ENCODE peak calls at places on chromosome 12, in seven cellular contexts. One of them, this sample, is unnamed.

GRCh38 chr12:79531547-79531946 is 159.2 kb downstream of the PAWR start:
- DNase-seq in stimulated activated CD4-positive, alpha-beta T cell treated with anti-CD3 and anti-CD28 coated beads, Interleukin-4, amount 100 ng/mL, for 4 hours: no peak
- DNase-seq in LoVo: no peak
- DNase-seq in G401: no peak
- DNase-seq in NCI-H2171: no peak
- DNase-seq in foreskin fibroblast: no peak
- DNase-seq in NCI-H748 treated with DMSO at 0.1 percent for 48 hours: no peak
- DNase-seq in this sample: no peak

GRCh38 chr12:75953312-75953906 is 78.2 kb downstream of the PHLDA1 start:
- DNase-seq in NCI-H748 treated with DMSO at 0.1 percent for 48 hours: no peak
- DNase-seq in foreskin fibroblast: peak; percentile 70
- DNase-seq in stimulated activated CD4-positive, alpha-beta T cell treated with anti-CD3 and anti-CD28 coated beads, Interleukin-4, amount 100 ng/mL, for 4 hours: no peak
- DNase-seq in G401: no peak
- DNase-seq in LoVo: peak; percentile 86
- DNase-seq in NCI-H2171: no peak
- DNase-seq in this sample: no peak

GRCh38 chr12:31570880-31571279 is 20.1 kb downstream of the DENND5B start:
- DNase-seq in foreskin fibroblast: no peak
- DNase-seq in stimulated activated CD4-positive, alpha-beta T cell treated with anti-CD3 and anti-CD28 coated beads, Interleukin-4, amount 100 ng/mL, for 4 hours: no peak
- DNase-seq in G401: no peak
- DNase-seq in NCI-H2171: no peak
- DNase-seq in LoVo: no peak
- DNase-seq in NCI-H748 treated with DMSO at 0.1 percent for 48 hours: no peak
- DNase-seq in this sample: no peak

GRCh38 chr12:44036875-44037443 is 201.1 kb downstream of the TMEM117 start:
- DNase-seq in foreskin fibroblast: no peak
- DNase-seq in G401: no peak
- DNase-seq in NCI-H2171: no peak
- DNase-seq in NCI-H748 treated with DMSO at 0.1 percent for 48 hours: no peak
- DNase-seq in stimulated activated CD4-positive, alpha-beta T cell treated with anti-CD3 and anti-CD28 coated beads, Interleukin-4, amount 100 ng/mL, for 4 hours: no peak
- DNase-seq in LoVo: no peak
- DNase-seq in this sample: no peak

GRCh38 chr12:120015313-120015712 is 26.3 kb downstream of the BICDL1 start:
- DNase-seq in LoVo: no peak
- DNase-seq in stimulated activated CD4-positive, alpha-beta T cell treated with anti-CD3 and anti-CD28 coated beads, Interleukin-4, amount 100 ng/mL, for 4 hours: peak; percentile 80
- DNase-seq in NCI-H2171: no peak
- DNase-seq in G401: no peak
- DNase-seq in foreskin fibroblast: no peak
- DNase-seq in NCI-H748 treated with DMSO at 0.1 percent for 48 hours: no peak
- DNase-seq in this sample: no peak

GRCh38 chr12:1171657-1172056 is 180.6 kb downstream of the ERC1 start:
- DNase-seq in LoVo: peak; percentile 12
- DNase-seq in foreskin fibroblast: no peak
- DNase-seq in NCI-H748 treated with DMSO at 0.1 percent for 48 hours: peak; percentile 86
- DNase-seq in G401: peak; percentile 79
- DNase-seq in NCI-H2171: peak; percentile 87
- DNase-seq in stimulated activated CD4-positive, alpha-beta T cell treated with anti-CD3 and anti-CD28 coated beads, Interleukin-4, amount 100 ng/mL, for 4 hours: no peak
- DNase-seq in this sample: peak; percentile 74

GRCh38 chr12:118058881-118059644 is 1.9 kb downstream of the WSB2 start:
- DNase-seq in NCI-H748 treated with DMSO at 0.1 percent for 48 hours: no peak
- DNase-seq in LoVo: no peak
- DNase-seq in G401: no peak
- DNase-seq in NCI-H2171: no peak
- DNase-seq in foreskin fibroblast: no peak
- DNase-seq in stimulated activated CD4-positive, alpha-beta T cell treated with anti-CD3 and anti-CD28 coated beads, Interleukin-4, amount 100 ng/mL, for 4 hours: no peak
- DNase-seq in this sample: no peak

GRCh38 chr12:88985631-88986030 is 366.7 kb downstream of the DUSP6 start:
- DNase-seq in foreskin fibroblast: no peak
- DNase-seq in stimulated activated CD4-positive, alpha-beta T cell treated with anti-CD3 and anti-CD28 coated beads, Interleukin-4, amount 100 ng/mL, for 4 hours: no peak
- DNase-seq in G401: no peak
- DNase-seq in NCI-H748 treated with DMSO at 0.1 percent for 48 hours: no peak
- DNase-seq in LoVo: no peak
- DNase-seq in NCI-H2171: no peak
- DNase-seq in this sample: no peak

GRCh38 chr12:115000038-115000437 is 316.1 kb upstream of the TBX3 start:
- DNase-seq in stimulated activated CD4-positive, alpha-beta T cell treated with anti-CD3 and anti-CD28 coated beads, Interleukin-4, amount 100 ng/mL, for 4 hours: no peak
- DNase-seq in G401: no peak
- DNase-seq in NCI-H2171: no peak
- DNase-seq in foreskin fibroblast: no peak
- DNase-seq in NCI-H748 treated with DMSO at 0.1 percent for 48 hours: no peak
- DNase-seq in LoVo: peak; percentile 85
- DNase-seq in this sample: no peak

GRCh38 chr12:27434673-27435565 is 11.6 kb upstream of the SMCO2 start:
- DNase-seq in stimulated activated CD4-positive, alpha-beta T cell treated with anti-CD3 and anti-CD28 coated beads, Interleukin-4, amount 100 ng/mL, for 4 hours: no peak
- DNase-seq in foreskin fibroblast: peak; percentile 18
- DNase-seq in LoVo: peak; percentile 33
- DNase-seq in G401: peak; percentile 5
- DNase-seq in NCI-H2171: no peak
- DNase-seq in NCI-H748 treated with DMSO at 0.1 percent for 48 hours: no peak
- DNase-seq in this sample: no peak

GRCh38 chr12:93122089-93122488 is 193.0 kb upstream of the EEA1 start:
- DNase-seq in G401: no peak
- DNase-seq in stimulated activated CD4-positive, alpha-beta T cell treated with anti-CD3 and anti-CD28 coated beads, Interleukin-4, amount 100 ng/mL, for 4 hours: no peak
- DNase-seq in LoVo: no peak
- DNase-seq in NCI-H748 treated with DMSO at 0.1 percent for 48 hours: no peak
- DNase-seq in NCI-H2171: no peak
- DNase-seq in foreskin fibroblast: peak; percentile 91
- DNase-seq in this sample: no peak

GRCh38 chr12:86662464-86662863 is 406.3 kb upstream of the MGAT4C start:
- DNase-seq in NCI-H748 treated with DMSO at 0.1 percent for 48 hours: no peak
- DNase-seq in stimulated activated CD4-positive, alpha-beta T cell treated with anti-CD3 and anti-CD28 coated beads, Interleukin-4, amount 100 ng/mL, for 4 hours: no peak
- DNase-seq in NCI-H2171: no peak
- DNase-seq in LoVo: no peak
- DNase-seq in G401: no peak
- DNase-seq in foreskin fibroblast: no peak
- DNase-seq in this sample: peak; percentile 3

GRCh38 chr12:56074396-56074795 is 5.6 kb upstream of the ERBB3 start:
- DNase-seq in stimulated activated CD4-positive, alpha-beta T cell treated with anti-CD3 and anti-CD28 coated beads, Interleukin-4, amount 100 ng/mL, for 4 hours: no peak
- DNase-seq in G401: no peak
- DNase-seq in foreskin fibroblast: no peak
- DNase-seq in LoVo: no peak
- DNase-seq in NCI-H2171: no peak
- DNase-seq in NCI-H748 treated with DMSO at 0.1 percent for 48 hours: no peak
- DNase-seq in this sample: no peak

GRCh38 chr12:46579474-46579873 is 206.9 kb upstream of the SLC38A2 start:
- DNase-seq in foreskin fibroblast: no peak
- DNase-seq in NCI-H748 treated with DMSO at 0.1 percent for 48 hours: no peak
- DNase-seq in NCI-H2171: no peak
- DNase-seq in LoVo: no peak
- DNase-seq in G401: no peak
- DNase-seq in stimulated activated CD4-positive, alpha-beta T cell treated with anti-CD3 and anti-CD28 coated beads, Interleukin-4, amount 100 ng/mL, for 4 hours: no peak
- DNase-seq in this sample: no peak

GRCh38 chr12:93913845-93914244 is 234.5 kb upstream of the PLXNC1 start:
- DNase-seq in LoVo: no peak
- DNase-seq in NCI-H748 treated with DMSO at 0.1 percent for 48 hours: no peak
- DNase-seq in stimulated activated CD4-positive, alpha-beta T cell treated with anti-CD3 and anti-CD28 coated beads, Interleukin-4, amount 100 ng/mL, for 4 hours: no peak
- DNase-seq in NCI-H2171: no peak
- DNase-seq in G401: no peak
- DNase-seq in foreskin fibroblast: peak; percentile 59
- DNase-seq in this sample: no peak

GRCh38 chr12:78457951-78458350 is 406.6 kb upstream of the SYT1 start:
- DNase-seq in NCI-H2171: no peak
- DNase-seq in G401: no peak
- DNase-seq in LoVo: no peak
- DNase-seq in stimulated activated CD4-positive, alpha-beta T cell treated with anti-CD3 and anti-CD28 coated beads, Interleukin-4, amount 100 ng/mL, for 4 hours: no peak
- DNase-seq in NCI-H748 treated with DMSO at 0.1 percent for 48 hours: no peak
- DNase-seq in foreskin fibroblast: no peak
- DNase-seq in this sample: no peak

This sample was measured in NCI-H524 treated with DMSO at 0.1 percent for 48 hours.